ENCODE peak calls at places on chromosomes 7 and 10, in eight cellular contexts. One of them, this sample, is unnamed.

GRCh38 chr7:123823898-123824753 is 20.8 kb upstream of the HYAL4 start:
- DNase-seq in transverse colon: no peak
- DNase-seq in endothelial cell of umbilical vein: no peak
- DNase-seq in heart left ventricle: no peak
- DNase-seq in A549: no peak
- DNase-seq in adrenal gland: no peak
- DNase-seq in IMR-90: no peak
- DNase-seq in suprapubic skin: no peak
- DNase-seq in this sample: no peak

GRCh38 chr10:14282271-14282670 is 48.5 kb downstream of the FRMD4A start:
- DNase-seq in heart left ventricle: no peak
- DNase-seq in suprapubic skin: no peak
- DNase-seq in IMR-90: peak; percentile 44
- DNase-seq in A549: no peak
- DNase-seq in adrenal gland: no peak
- DNase-seq in transverse colon: no peak
- DNase-seq in endothelial cell of umbilical vein: no peak
- DNase-seq in this sample: no peak

GRCh38 chr7:99224263-99224947 is 16.5 kb upstream of the KPNA7 start:
- DNase-seq in endothelial cell of umbilical vein: no peak
- DNase-seq in A549: peak; percentile 70
- DNase-seq in transverse colon: peak; percentile 42
- DNase-seq in adrenal gland: peak; percentile 78
- DNase-seq in suprapubic skin: no peak
- DNase-seq in IMR-90: peak; percentile 51
- DNase-seq in heart left ventricle: no peak
- DNase-seq in this sample: no peak

GRCh38 chr10:16742165-16742960 is 74.9 kb downstream of the RSU1 start:
- DNase-seq in suprapubic skin: no peak
- DNase-seq in adrenal gland: no peak
- DNase-seq in heart left ventricle: no peak
- DNase-seq in IMR-90: no peak
- DNase-seq in transverse colon: no peak
- DNase-seq in A549: no peak
- DNase-seq in endothelial cell of umbilical vein: peak; percentile 88
- DNase-seq in this sample: no peak

GRCh38 chr7:151984612-151985011 is 28.4 kb downstream of the GALNTL5 start:
- DNase-seq in heart left ventricle: no peak
- DNase-seq in IMR-90: no peak
- DNase-seq in A549: no peak
- DNase-seq in suprapubic skin: no peak
- DNase-seq in endothelial cell of umbilical vein: no peak
- DNase-seq in transverse colon: no peak
- DNase-seq in adrenal gland: no peak
- DNase-seq in this sample: no peak

GRCh38 chr7:33040803-33041516 is 21.6 kb downstream of the NT5C3A start:
- DNase-seq in IMR-90: peak; percentile 36
- DNase-seq in heart left ventricle: no peak
- DNase-seq in A549: no peak
- DNase-seq in adrenal gland: peak; percentile 45
- DNase-seq in suprapubic skin: no peak
- DNase-seq in transverse colon: peak; percentile 80
- DNase-seq in endothelial cell of umbilical vein: peak; percentile 13
- DNase-seq in this sample: no peak

GRCh38 chr10:132939957-132940790 is 2.2 kb downstream of the CFAP46 start:
- DNase-seq in heart left ventricle: no peak
- DNase-seq in adrenal gland: peak; percentile 46
- DNase-seq in A549: peak; percentile 60
- DNase-seq in endothelial cell of umbilical vein: peak; percentile 30
- DNase-seq in suprapubic skin: no peak
- DNase-seq in IMR-90: peak; percentile 47
- DNase-seq in transverse colon: peak; percentile 35
- DNase-seq in this sample: no peak

GRCh38 chr7:4738711-4739527 is 36.5 kb upstream of the AP5Z1 start:
- DNase-seq in A549: peak; percentile 91
- DNase-seq in transverse colon: no peak
- DNase-seq in adrenal gland: peak; percentile 85
- DNase-seq in suprapubic skin: no peak
- DNase-seq in endothelial cell of umbilical vein: peak; percentile 79
- DNase-seq in heart left ventricle: peak; percentile 51
- DNase-seq in IMR-90: peak; percentile 95
- DNase-seq in this sample: no peak

GRCh38 chr10:124743188-124744046 is 761 bp downstream of the FAM53B start:
- DNase-seq in IMR-90: no peak
- DNase-seq in suprapubic skin: no peak
- DNase-seq in heart left ventricle: no peak
- DNase-seq in endothelial cell of umbilical vein: peak; percentile 48
- DNase-seq in A549: peak; percentile 54
- DNase-seq in transverse colon: no peak
- DNase-seq in adrenal gland: no peak
- DNase-seq in this sample: no peak

GRCh38 chr7:159075563-159076238 is 69.0 kb downstream of the VIPR2 start:
- DNase-seq in suprapubic skin: peak; percentile 66
- DNase-seq in endothelial cell of umbilical vein: no peak
- DNase-seq in heart left ventricle: peak; percentile 70
- DNase-seq in IMR-90: no peak
- DNase-seq in A549: no peak
- DNase-seq in transverse colon: no peak
- DNase-seq in adrenal gland: no peak
- DNase-seq in this sample: no peak

GRCh38 chr10:12393831-12394230 is 44.5 kb downstream of the CAMK1D start:
- DNase-seq in A549: no peak
- DNase-seq in suprapubic skin: peak; percentile 53
- DNase-seq in endothelial cell of umbilical vein: no peak
- DNase-seq in adrenal gland: no peak
- DNase-seq in transverse colon: no peak
- DNase-seq in IMR-90: no peak
- DNase-seq in heart left ventricle: no peak
- DNase-seq in this sample: no peak

GRCh38 chr10:29374162-29374561 is 85.3 kb downstream of the LYZL1 start:
- DNase-seq in heart left ventricle: no peak
- DNase-seq in adrenal gland: no peak
- DNase-seq in endothelial cell of umbilical vein: no peak
- DNase-seq in IMR-90: no peak
- DNase-seq in A549: no peak
- DNase-seq in transverse colon: no peak
- DNase-seq in suprapubic skin: no peak
- DNase-seq in this sample: peak; percentile 71

GRCh38 chr10:110600487-110601101 is 33.1 kb downstream of the SMC3 start:
- DNase-seq in A549: peak; percentile 27
- DNase-seq in transverse colon: no peak
- DNase-seq in IMR-90: peak; percentile 71
- DNase-seq in heart left ventricle: no peak
- DNase-seq in adrenal gland: peak; percentile 31
- DNase-seq in endothelial cell of umbilical vein: peak; percentile 80
- DNase-seq in suprapubic skin: no peak
- DNase-seq in this sample: no peak

GRCh38 chr10:120953897-120954296 is 102.7 kb downstream of the WDR11 start:
- DNase-seq in suprapubic skin: no peak
- DNase-seq in transverse colon: no peak
- DNase-seq in A549: no peak
- DNase-seq in endothelial cell of umbilical vein: no peak
- DNase-seq in IMR-90: no peak
- DNase-seq in heart left ventricle: no peak
- DNase-seq in adrenal gland: no peak
- DNase-seq in this sample: no peak

GRCh38 chr7:94972296-94972695 is 64.9 kb downstream of the PPP1R9A start:
- DNase-seq in adrenal gland: peak; percentile 51
- DNase-seq in heart left ventricle: no peak
- DNase-seq in IMR-90: no peak
- DNase-seq in transverse colon: no peak
- DNase-seq in endothelial cell of umbilical vein: peak; percentile 12
- DNase-seq in A549: no peak
- DNase-seq in suprapubic skin: no peak
- DNase-seq in this sample: no peak

GRCh38 chr7:1284743-1285458 is 52.2 kb downstream of the UNCX start:
- DNase-seq in A549: no peak
- DNase-seq in IMR-90: no peak
- DNase-seq in transverse colon: no peak
- DNase-seq in endothelial cell of umbilical vein: no peak
- DNase-seq in adrenal gland: no peak
- DNase-seq in suprapubic skin: no peak
- DNase-seq in heart left ventricle: no peak
- DNase-seq in this sample: no peak

GRCh38 chr10:127216284-127216683 is 19.9 kb upstream of the INSYN2A start:
- DNase-seq in transverse colon: no peak
- DNase-seq in heart left ventricle: no peak
- DNase-seq in IMR-90: no peak
- DNase-seq in endothelial cell of umbilical vein: no peak
- DNase-seq in suprapubic skin: no peak
- DNase-seq in A549: no peak
- DNase-seq in adrenal gland: no peak
- DNase-seq in this sample: no peak

GRCh38 chr7:108002726-108003590 is at the start of gene LAMB1:
- DNase-seq in suprapubic skin: no peak
- DNase-seq in transverse colon: peak; percentile 80
- DNase-seq in IMR-90: peak; percentile 65
- DNase-seq in adrenal gland: peak; percentile 69
- DNase-seq in endothelial cell of umbilical vein: peak; percentile 83
- DNase-seq in A549: peak; percentile 78
- DNase-seq in heart left ventricle: peak; percentile 83
- DNase-seq in this sample: peak; percentile 31
- H3K4me3 ChIP-seq in suprapubic skin: peak within 1 kb of the TSS; percentile 83
- H3K4me3 ChIP-seq in transverse colon: peak within 1 kb of the TSS; percentile 69
- H3K4me3 ChIP-seq in IMR-90: peak within 1 kb of the TSS; percentile 88
- H3K4me3 ChIP-seq in adrenal gland: peak within 1 kb of the TSS; percentile 36
- H3K4me3 ChIP-seq in endothelial cell of umbilical vein: peak within 1 kb of the TSS; percentile 90
- H3K4me3 ChIP-seq in A549: peak within 1 kb of the TSS; percentile 60
- H3K4me3 ChIP-seq in heart left ventricle: peak within 1 kb of the TSS; percentile 71
- H3K4me3 ChIP-seq in this sample: peak within 1 kb of the TSS; percentile 59

DNA sequence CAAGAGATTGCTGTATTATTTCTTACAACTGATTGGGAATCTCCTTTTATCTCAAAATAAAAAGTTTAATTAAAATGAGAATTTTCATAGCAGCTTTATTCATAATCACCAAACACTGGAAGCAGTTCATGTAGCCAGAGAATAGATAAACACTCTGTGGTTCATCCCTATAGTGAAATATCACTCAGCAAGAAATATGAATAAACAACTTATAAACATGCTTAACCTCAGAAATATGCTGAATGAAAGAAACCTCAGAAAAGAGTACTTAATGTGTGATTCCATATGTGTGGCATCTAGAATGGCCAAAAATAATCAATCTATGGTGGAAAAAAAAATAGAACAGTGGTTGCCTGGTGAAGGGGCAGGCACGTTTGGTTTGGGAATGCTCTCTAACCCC is 33.3 kb downstream of the MYO1G start:
- DNase-seq in IMR-90: peak; percentile 8
- DNase-seq in endothelial cell of umbilical vein: no peak
- DNase-seq in A549: no peak
- DNase-seq in heart left ventricle: no peak
- DNase-seq in transverse colon: no peak
- DNase-seq in adrenal gland: no peak
- DNase-seq in suprapubic skin: no peak
- DNase-seq in this sample: no peak
- TF ChIP-seq POLR2A in IMR-90: no peak
- TF ChIP-seq POLR2A in endothelial cell of umbilical vein: no peak
- TF ChIP-seq POLR2A in A549: no peak
- TF ChIP-seq POLR2A in heart left ventricle: no peak
- TF ChIP-seq POLR2A in transverse colon: no peak
- TF ChIP-seq POLR2A in adrenal gland: no peak
- TF ChIP-seq POLR2A in suprapubic skin: no peak
- TF ChIP-seq POLR2A in this sample: no peak

GRCh38 chr7:91288208-91288824 is 24.1 kb downstream of the FZD1 start:
- DNase-seq in adrenal gland: peak; percentile 52
- DNase-seq in A549: no peak
- DNase-seq in heart left ventricle: peak; percentile 61
- DNase-seq in IMR-90: no peak
- DNase-seq in transverse colon: peak; percentile 60
- DNase-seq in suprapubic skin: no peak
- DNase-seq in endothelial cell of umbilical vein: peak; percentile 41
- DNase-seq in this sample: no peak
- TF ChIP-seq CTCF in adrenal gland: peak; percentile 10
- TF ChIP-seq CTCF in A549: peak; percentile 28
- TF ChIP-seq CTCF in heart left ventricle: peak; percentile 55
- TF ChIP-seq CTCF in IMR-90: peak; percentile 8
- TF ChIP-seq CTCF in transverse colon: peak; percentile 40
- TF ChIP-seq CTCF in suprapubic skin: no peak
- TF ChIP-seq CTCF in endothelial cell of umbilical vein: peak; percentile 46
- TF ChIP-seq CTCF in this sample: no peak

DNA sequence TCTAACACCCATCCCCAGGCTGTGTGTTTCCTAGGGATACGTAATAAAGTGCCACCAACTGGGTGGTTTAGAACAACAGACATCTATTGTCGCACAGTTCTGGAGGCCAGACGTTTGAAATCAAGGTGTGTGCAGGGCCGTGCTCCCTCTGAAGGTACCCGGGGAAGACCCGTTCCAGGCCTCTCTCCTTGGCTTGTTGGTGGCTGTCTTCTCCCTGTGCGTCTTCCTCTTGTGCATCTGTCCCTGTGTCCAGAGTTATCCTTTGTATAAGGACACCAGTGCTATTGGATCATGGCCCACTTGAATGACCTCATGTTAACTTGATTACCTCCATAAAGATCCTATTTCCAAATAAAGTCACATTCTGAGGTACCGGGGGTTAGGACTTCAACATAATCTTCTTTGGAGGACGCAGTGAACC is 15.6 kb downstream of the GRK5 start:
- DNase-seq in heart left ventricle: no peak
- DNase-seq in transverse colon: no peak
- DNase-seq in suprapubic skin: no peak
- DNase-seq in IMR-90: peak; percentile 50
- DNase-seq in endothelial cell of umbilical vein: no peak
- DNase-seq in A549: no peak
- DNase-seq in adrenal gland: no peak
- DNase-seq in this sample: peak; percentile 67
- H3K4me3 ChIP-seq in heart left ventricle: peak overlapping the region; percentile 11
- H3K4me3 ChIP-seq in transverse colon: no peak overlapping the region
- H3K4me3 ChIP-seq in suprapubic skin: no peak overlapping the region
- H3K4me3 ChIP-seq in IMR-90: no peak overlapping the region
- H3K4me3 ChIP-seq in endothelial cell of umbilical vein: no peak overlapping the region
- H3K4me3 ChIP-seq in A549: no peak overlapping the region
- H3K4me3 ChIP-seq in adrenal gland: no peak overlapping the region
- H3K4me3 ChIP-seq in this sample: no peak overlapping the region

GRCh38 chr7:105268511-105269392 is 120.0 kb downstream of the SRPK2 start:
- DNase-seq in suprapubic skin: no peak
- DNase-seq in heart left ventricle: no peak
- DNase-seq in endothelial cell of umbilical vein: peak; percentile 74
- DNase-seq in IMR-90: peak; percentile 71
- DNase-seq in A549: peak; percentile 58
- DNase-seq in adrenal gland: peak; percentile 24
- DNase-seq in transverse colon: no peak
- DNase-seq in this sample: no peak
- TF ChIP-seq POLR2A in suprapubic skin: peak; percentile 15
- TF ChIP-seq POLR2A in heart left ventricle: no peak
- TF ChIP-seq POLR2A in endothelial cell of umbilical vein: no peak
- TF ChIP-seq POLR2A in IMR-90: no peak
- TF ChIP-seq POLR2A in A549: no peak
- TF ChIP-seq POLR2A in adrenal gland: peak; percentile 84
- TF ChIP-seq POLR2A in transverse colon: no peak
- TF ChIP-seq POLR2A in this sample: no peak